ENCODE peak calls at places on chromosomes 11 and 22, in eight cellular contexts. E is epithelial cell of prostate; N is adrenal gland; S is activated CD4-positive, alpha-beta T cell treated with anti-CD3 and anti-CD28 coated beads for 4 hours; P is activated T-cell treated with anti-CD3 and anti-CD28 coated beads, Interleukin-2, amount 50 U/mL, for 24 hours; R is HAP-1; X is iPS-NIHi11; A is Right ventricle myocardium superior. T is an unnamed sample.

GRCh38 chr11:44709281-44709562 is 17.5 kb upstream of the TSPAN18 start:
- DNase-seq in E (no peak), N (peak), S (no peak), P (no peak), R (no peak), X (no peak), A (no peak), T (no peak)

GRCh38 chr22:49929553-49929979 is 11.1 kb downstream of the CRELD2 start:
- DNase-seq in E (no peak), N (peak), S (peak), P (peak), R (peak), X (peak), A (peak), T (no peak)

GRCh38 chr22:26404851-26405357 is 24.2 kb upstream of the ASPHD2 start:
- DNase-seq in E (no peak), N (no peak), S (no peak), P (no peak), R (no peak), X (no peak), A (no peak), T (no peak)

GRCh38 chr22:32512267-32512982 is 37.8 kb downstream of the FBXO7 start:
- DNase-seq in E (no peak), N (no peak), S (no peak), P (no peak), R (no peak), X (no peak), A (no peak), T (no peak)

GRCh38 chr22:41181349-41182241 is 23.5 kb upstream of the L3MBTL2 start:
- DNase-seq in E (peak), N (no peak), S (no peak), P (no peak), R (no peak), X (no peak), A (no peak), T (peak)

GRCh38 chr11:73717136-73717535 is 43.7 kb downstream of the RAB6A start:
- DNase-seq in E (no peak), N (no peak), S (no peak), P (no peak), R (no peak), X (no peak), A (no peak), T (no peak)

GRCh38 chr11:10429526-10429925 is 25.5 kb upstream of the AMPD3 start:
- DNase-seq in E (no peak), N (no peak), S (no peak), P (no peak), R (no peak), X (no peak), A (no peak), T (no peak)

GRCh38 chr11:118998822-118999221 is 884 bp downstream of the CENATAC start:
- DNase-seq in E (no peak), N (peak), S (no peak), P (no peak), R (peak), X (peak), A (no peak), T (peak)

GRCh38 chr11:69447786-69448185 is 33.7 kb upstream of the LINC01488 start:
- DNase-seq in E (no peak), N (no peak), S (no peak), P (no peak), R (no peak), X (no peak), A (peak), T (no peak)

GRCh38 chr11:70031631-70032469 is 46.3 kb upstream of the ANO1 start:
- DNase-seq in E (no peak), N (no peak), S (no peak), P (no peak), R (no peak), X (no peak), A (no peak), T (no peak)

GRCh38 chr11:97107604-97108003 is 717.8 kb downstream of the JRKL start:
- DNase-seq in E (no peak), N (no peak), S (no peak), P (no peak), R (no peak), X (no peak), A (no peak), T (no peak)

GRCh38 chr11:93740802-93741093 is 547 bp downstream of the TAF1D start:
- DNase-seq in E (no peak), N (peak), S (peak), P (no peak), R (peak), X (peak), A (peak), T (peak)

GRCh38 chr11:102929966-102930365 is 25.6 kb downstream of the MMP13 start:
- DNase-seq in E (no peak), N (no peak), S (no peak), P (no peak), R (no peak), X (no peak), A (no peak), T (no peak)

GRCh38 chr22:45202333-45203149 is 38.2 kb downstream of the KIAA0930 start:
- DNase-seq in E (no peak), N (peak), S (no peak), P (no peak), R (no peak), X (no peak), A (no peak), T (peak)

GRCh38 chr11:2447253-2447950 is 2.6 kb downstream of the KCNQ1 start:
- DNase-seq in E (no peak), N (peak), S (no peak), P (no peak), R (no peak), X (peak), A (peak), T (no peak)

GRCh38 chr11:75103380-75104026 is 6.8 kb upstream of the OR2AT4 start:
- DNase-seq in E (no peak), N (no peak), S (no peak), P (no peak), R (no peak), X (no peak), A (no peak), T (peak)

GRCh38 chr22:25736378-25737011 is 5.5 kb upstream of the MYO18B start:
- DNase-seq in E (no peak), N (no peak), S (no peak), P (peak), R (no peak), X (no peak), A (no peak), T (no peak)

GRCh38 chr11:67356867-67357561 is 3.7 kb upstream of the POLD4 start:
- DNase-seq in E (no peak), N (peak), S (peak), P (peak), R (peak), X (peak), A (peak), T (peak)

GRCh38 chr11:17794981-17795380 is 60.4 kb downstream of the KCNC1 start:
- DNase-seq in E (no peak), N (no peak), S (no peak), P (no peak), R (no peak), X (no peak), A (no peak), T (no peak)

GRCh38 chr11:69642549-69642912 is 1.6 kb downstream of the CCND1 start:
- DNase-seq in E (no peak), N (peak), S (peak), P (peak), R (no peak), X (no peak), A (peak), T (no peak)

GRCh38 chr11:73200256-73200655 is 17.8 kb upstream of the P2RY2 start:
- DNase-seq in E (no peak), N (no peak), S (no peak), P (no peak), R (no peak), X (peak), A (no peak), T (no peak)

GRCh38 chr11:114395776-114396175 is 4.5 kb downstream of the C11orf71 start:
- DNase-seq in E (no peak), N (no peak), S (no peak), P (no peak), R (no peak), X (no peak), A (no peak), T (no peak)

GRCh38 chr11:46290598-46291309 is 13.3 kb downstream of the CREB3L1 start:
- DNase-seq in E (no peak), N (peak), S (no peak), P (no peak), R (peak), X (peak), A (peak), T (peak)

GRCh38 chr11:518463-519202 is 11.6 kb upstream of the RNH1 start:
- DNase-seq in E (peak), N (peak), S (peak), P (peak), R (peak), X (peak), A (peak), T (peak)

GRCh38 chr22:37665487-37665886 is 7.0 kb downstream of the PDXP start:
- DNase-seq in E (no peak), N (no peak), S (no peak), P (no peak), R (no peak), X (no peak), A (no peak), T (no peak)